ENCODE peak calls at places on chromosomes 6 and 20, in four cellular contexts. R is tibial artery, V is foreskin keratinocyte, D is pancreas. K is an unnamed sample.

GRCh38 chr6:31736026-31736767 is at the start of gene CLIC1:
- DNase-seq in D (peak; percentile 92), R (peak; percentile 92), V (peak; percentile 37), K (peak; percentile 73)

GRCh38 chr6:5293692-5294091 is 32.4 kb downstream of the FARS2 start:
- DNase-seq in R (no peak), D (no peak), V (no peak), K (no peak)

GRCh38 chr6:69487688-69488087 is 309.1 kb downstream of the LMBRD1 start:
- DNase-seq in D (no peak), R (no peak), V (no peak), K (no peak)

GRCh38 chr6:41813469-41813868 is 26.0 kb downstream of the TOMM6 start:
- DNase-seq in R (no peak), V (no peak), D (no peak), K (no peak)

GRCh38 chr6:91569071-91569470 is 982.2 kb upstream of the MAP3K7 start:
- DNase-seq in V (no peak), R (no peak), D (no peak), K (no peak)

GRCh38 chr6:169292340-169293124 is 38.9 kb upstream of the THBS2 start:
- DNase-seq in D (no peak), V (peak; percentile 94), R (peak; percentile 44), K (no peak)

GRCh38 chr20:23562721-23563342 is 5.5 kb downstream of the CST9L start:
- DNase-seq in D (no peak), R (no peak), V (no peak), K (no peak)

GRCh38 chr6:37868447-37868825 is 48.9 kb downstream of the ZFAND3 start:
- DNase-seq in R (no peak), V (no peak), D (no peak), K (no peak)

GRCh38 chr6:169839898-169840631 is 88.6 kb downstream of the ERMARD start:
- DNase-seq in D (peak; percentile 51), R (peak; percentile 19), V (no peak), K (no peak)

GRCh38 chr20:324177-325042 is 942 bp upstream of the SOX12 start:
- DNase-seq in V (peak; percentile 77), D (peak; percentile 96), R (peak; percentile 89), K (peak; percentile 97)

GRCh38 chr6:131135244-131136020 is at the start of gene AKAP7:
- DNase-seq in R (peak; percentile 64), V (no peak), D (peak; percentile 89), K (peak; percentile 68)

GRCh38 chr6:85186546-85187170 is 263.2 kb upstream of the NT5E start:
- DNase-seq in R (no peak), V (no peak), D (no peak), K (no peak)

GRCh38 chr6:70210462-70210861 is 92.4 kb downstream of the COL9A1 start:
- DNase-seq in V (no peak), D (no peak), R (no peak), K (no peak)

GRCh38 chr20:39839406-39840119 is 849.5 kb downstream of the MAFB start:
- DNase-seq in D (peak; percentile 27), V (no peak), R (no peak), K (no peak)

GRCh38 chr6:35476004-35476403 is 7.8 kb downstream of the RPL10A start:
- DNase-seq in V (no peak), R (no peak), D (no peak), K (no peak)

GRCh38 chr6:3271756-3272155 is 13.0 kb downstream of the PSMG4 start:
- DNase-seq in V (no peak), R (no peak), D (no peak), K (no peak)

GRCh38 chr20:49594143-49594928 is 26.4 kb upstream of the PTGIS start:
- DNase-seq in R (peak; percentile 89), V (no peak), D (no peak), K (no peak)

GRCh38 chr20:61758556-61759200 is 307.0 kb downstream of the TAF4 start:
- DNase-seq in D (no peak), V (no peak), R (no peak), K (no peak)

GRCh38 chr6:47130086-47130485 is 88.0 kb upstream of the ADGRF1 start:
- DNase-seq in V (no peak), D (no peak), R (no peak), K (no peak)

GRCh38 chr6:143241110-143241509 is 180.4 kb downstream of the AIG1 start:
- DNase-seq in D (no peak), V (no peak), R (no peak), K (no peak)

GRCh38 chr6:83908813-83909212 is 49.3 kb downstream of the CYB5R4 start:
- DNase-seq in D (no peak), V (peak; percentile 17), R (no peak), K (no peak)

GRCh38 chr6:133705731-133706130 is 183.2 kb upstream of the TCF21 start:
- DNase-seq in V (peak; percentile 36), D (no peak), R (no peak), K (no peak)

GRCh38 chr6:52183131-52183530 is 3.0 kb upstream of the IL17A start:
- DNase-seq in D (no peak), R (no peak), V (no peak), K (no peak)

GRCh38 chr6:83615025-83615999 is 93.6 kb downstream of the SNAP91 start:
- DNase-seq in R (no peak), D (no peak), V (no peak), K (no peak)

GRCh38 chr20:2022163-2022562 is 28.3 kb upstream of the PDYN start:
- DNase-seq in R (no peak), D (no peak), V (peak; percentile 23), K (no peak)

GRCh38 chr6:152206072-152206818 is 398.8 kb downstream of the ESR1 start:
- DNase-seq in V (no peak), D (no peak), R (no peak), K (no peak)

GRCh38 chr20:51062065-51062464 is 39.2 kb upstream of the KCNG1 start:
- DNase-seq in V (no peak), R (no peak), D (no peak), K (no peak)

GRCh38 chr6:106870069-106870468 is 104.5 kb downstream of the CD24 start:
- DNase-seq in D (no peak), R (no peak), V (peak; percentile 99), K (no peak)

GRCh38 chr6:29651413-29652197 is 5.3 kb upstream of the MOG start:
- DNase-seq in D (no peak), R (no peak), V (no peak), K (no peak)

GRCh38 chr6:144266091-144266649 is 19.0 kb upstream of the UTRN start:
- DNase-seq in V (peak; percentile 88), D (no peak), R (peak; percentile 47), K (no peak)

DNA sequence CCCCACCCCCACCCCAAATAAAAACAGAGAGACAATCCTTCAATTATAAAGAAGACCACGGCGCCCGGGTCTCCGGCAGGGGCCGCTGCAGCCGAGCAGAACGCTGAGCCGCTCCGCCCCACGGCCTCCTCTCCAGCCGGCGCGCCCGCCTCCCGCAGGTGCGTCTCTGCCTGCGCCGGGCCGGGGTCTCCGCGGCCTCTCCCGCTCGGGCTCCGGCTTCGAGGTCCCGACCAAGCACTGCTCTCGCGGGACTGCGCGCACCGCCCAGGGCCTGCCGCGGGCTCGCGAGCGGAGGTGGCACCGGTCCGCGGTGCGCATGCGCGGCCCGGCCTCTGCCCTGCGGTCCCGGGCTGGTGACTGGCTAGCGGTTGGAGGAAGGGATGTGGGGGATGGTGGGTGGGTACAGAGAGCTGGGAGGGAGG is 241 bp upstream of the SIRT5 start:
- DNase-seq in D (peak; percentile 97), V (peak; percentile 76), R (peak; percentile 91), K (peak; percentile 89)
- TF ChIP-seq CTCF in D (no peak), V (peak; percentile 64), R (peak; percentile 41), K (no peak)

DNA sequence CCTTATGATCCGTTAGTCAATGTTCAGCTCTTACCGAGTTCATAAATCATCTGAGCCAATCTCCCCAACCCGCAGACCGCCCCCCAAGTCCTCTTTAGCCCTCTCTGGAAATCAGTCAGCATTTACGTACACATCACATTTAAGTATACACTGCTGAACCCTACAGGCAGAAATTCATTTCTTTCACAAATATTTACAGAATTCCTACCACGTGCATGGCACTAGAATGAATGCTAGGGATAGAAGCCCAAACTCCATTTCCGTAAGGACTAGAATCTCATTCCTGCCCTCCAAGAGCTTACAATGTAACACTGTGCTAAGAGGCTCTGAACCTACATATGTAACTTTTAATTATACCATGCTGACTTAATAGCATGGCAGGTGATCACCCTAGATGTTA is 1.8 kb downstream of the OSER1 start:
- DNase-seq in D (no peak), V (no peak), R (no peak), K (no peak)
- TF ChIP-seq CTCF in D (no peak), V (peak; percentile 34), R (no peak), K (no peak)

GRCh38 chr6:126662966-126663365 is 323.1 kb downstream of the CENPW start:
- DNase-seq in D (no peak), V (no peak), R (no peak), K (no peak)
- TF ChIP-seq CTCF in D (no peak), V (no peak), R (no peak), K (no peak)

GRCh38 chr6:33958863-33959651 is 155.3 kb upstream of the MLN start:
- DNase-seq in D (no peak), V (no peak), R (no peak), K (no peak)
- TF ChIP-seq CTCF in D (no peak), V (no peak), R (no peak), K (no peak)

GRCh38 chr6:161313940-161314509 is 40.2 kb upstream of the AGPAT4 start:
- DNase-seq in R (no peak), V (no peak), D (no peak), K (no peak)

GRCh38 chr6:161305860-161306259 is 32.0 kb upstream of the AGPAT4 start:
- DNase-seq in V (no peak), D (no peak), R (no peak), K (no peak)

GRCh38 chr6:161303628-161304340 is 29.9 kb upstream of the AGPAT4 start:
- DNase-seq in V (peak; percentile 39), D (no peak), R (no peak), K (no peak)

GRCh38 chr6:161302949-161303348 is 29.1 kb upstream of the AGPAT4 start:
- DNase-seq in V (no peak), D (no peak), R (no peak), K (no peak)

DNA sequence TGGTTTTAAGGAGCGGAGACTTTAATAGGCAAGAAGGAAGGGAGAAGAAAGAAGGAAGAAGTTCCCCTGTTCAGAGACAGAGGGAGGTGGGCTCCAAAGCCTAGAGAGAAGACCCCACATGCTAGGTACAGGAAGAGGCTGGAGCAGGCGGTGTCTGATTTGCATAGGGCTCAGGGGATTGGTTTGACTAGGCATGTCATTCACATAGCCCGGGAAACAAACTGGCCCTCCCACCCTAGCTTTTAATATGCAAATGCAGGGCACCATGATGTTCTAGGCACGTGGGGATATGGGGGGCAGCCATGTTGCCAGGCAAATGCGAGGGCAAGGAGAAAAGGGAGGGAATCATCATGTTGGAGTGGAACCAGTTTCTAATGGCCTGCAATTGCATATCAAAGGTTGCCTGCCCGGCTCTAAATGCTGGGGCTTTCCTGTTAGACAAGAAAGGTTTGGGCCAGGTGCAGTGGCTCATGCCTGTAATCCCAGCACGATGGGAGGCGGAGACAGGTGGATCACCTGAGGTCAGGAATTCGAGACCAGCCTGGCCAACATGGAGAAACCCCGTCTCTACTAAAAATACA is 34.3 kb upstream of the AGPAT4 start:
- DNase-seq in D (no peak), R (no peak), V (no peak), K (no peak)
- TF ChIP-seq CTCF in D (no peak), R (no peak), V (no peak), K (no peak)

K was measured in activated B cell treated with CpG ODN at 0.5 μM for 24 hours.